ENCODE peak calls at places on chromosome 1, in seven cellular contexts. E is AG04450, Y is neuronal stem cell, U is iPS DF 6.9, K is right lobe of liver, G is DND-41, L is cardiac fibroblast. W is an unnamed sample.
A peak's percentile ranks its signal among the peaks of the same experiment; 100 is the strongest.

GRCh38 chr1:201016211-201016651 is 7.3 kb downstream of the KIF21B start:
- DNase-seq in E (peak; percentile 7), Y (no peak), U (no peak), K (no peak), G (no peak), L (no peak), W (no peak)

GRCh38 chr1:196143602-196144342 is 464.5 kb downstream of the KCNT2 start:
- DNase-seq in E (no peak), Y (no peak), U (no peak), K (peak; percentile 26), G (no peak), L (no peak), W (no peak)

GRCh38 chr1:17869826-17870225 is 114.7 kb downstream of the ACTL8 start:
- DNase-seq in E (no peak), Y (no peak), U (no peak), K (no peak), G (no peak), L (peak; percentile 69), W (no peak)

GRCh38 chr1:246705368-246705767 is 18.8 kb upstream of the SCCPDH start:
- DNase-seq in E (peak; percentile 79), Y (no peak), U (no peak), K (no peak), G (no peak), L (peak; percentile 96), W (no peak)

GRCh38 chr1:202122639-202123335 is at the start of gene GPR37L1:
- DNase-seq in E (no peak), Y (no peak), U (peak; percentile 47), K (peak; percentile 72), G (no peak), L (peak; percentile 64), W (no peak)

GRCh38 chr1:226444901-226445300 is 37.0 kb upstream of the PARP1 start:
- DNase-seq in E (no peak), Y (no peak), U (no peak), K (no peak), G (peak; percentile 76), L (no peak), W (no peak)

GRCh38 chr1:245007686-245008085 is 143.3 kb upstream of the HNRNPU start:
- DNase-seq in E (no peak), Y (no peak), U (no peak), K (no peak), G (no peak), L (no peak), W (no peak)

GRCh38 chr1:184190626-184191025 is 139.1 kb downstream of the TSEN15 start:
- DNase-seq in E (no peak), Y (no peak), U (no peak), K (no peak), G (no peak), L (no peak), W (no peak)

GRCh38 chr1:30273021-30273325 is 450.4 kb downstream of the MATN1 start:
- DNase-seq in E (no peak), Y (no peak), U (no peak), K (no peak), G (no peak), L (no peak), W (no peak)

GRCh38 chr1:19987719-19988118 is 8.3 kb upstream of the PLA2G2A start:
- DNase-seq in E (no peak), Y (no peak), U (no peak), K (no peak), G (no peak), L (no peak), W (no peak)

GRCh38 chr1:2240251-2241156 is 12.4 kb downstream of the SKI start:
- DNase-seq in E (no peak), Y (no peak), U (no peak), K (peak; percentile 91), G (no peak), L (peak; percentile 48), W (peak; percentile 56)

GRCh38 chr1:14924455-14925325 is 228.9 kb upstream of the TMEM51 start:
- DNase-seq in E (no peak), Y (no peak), U (no peak), K (peak; percentile 57), G (peak; percentile 61), L (no peak), W (peak; percentile 86)
- H3K4me3 ChIP-seq in E (peak overlapping the region; percentile 68), Y (peak overlapping the region; percentile 53), U (peak overlapping the region; percentile 27), K (peak overlapping the region; percentile 57), G (peak overlapping the region; percentile 37), L (peak overlapping the region; percentile 65), W (peak overlapping the region; percentile 53)

GRCh38 chr1:247740721-247741120 is 2.3 kb downstream of the OR14K1 start:
- DNase-seq in E (no peak), Y (no peak), U (no peak), K (no peak), G (no peak), L (peak; percentile 61), W (no peak)
- H3K4me3 ChIP-seq in E (no peak overlapping the region), Y (no peak overlapping the region), U (no peak overlapping the region), K (no peak overlapping the region), G (no peak overlapping the region), L (no peak overlapping the region), W (no peak overlapping the region)

GRCh38 chr1:165849336-165850133 is 22.1 kb downstream of the UCK2 start:
- DNase-seq in E (no peak), Y (no peak), U (no peak), K (no peak), G (no peak), L (no peak), W (no peak)

GRCh38 chr1:165852896-165853295 is 25.5 kb downstream of the UCK2 start:
- DNase-seq in E (no peak), Y (no peak), U (no peak), K (no peak), G (peak; percentile 65), L (no peak), W (no peak)

GRCh38 chr1:165854101-165854845 is 26.9 kb downstream of the UCK2 start:
- DNase-seq in E (peak; percentile 74), Y (no peak), U (no peak), K (no peak), G (peak; percentile 74), L (peak; percentile 99), W (no peak)

GRCh38 chr1:165853528-165854075 is 26.2 kb downstream of the UCK2 start:
- DNase-seq in E (no peak), Y (no peak), U (no peak), K (no peak), G (no peak), L (no peak), W (no peak)

GRCh38 chr1:165851034-165851658 is 23.7 kb downstream of the UCK2 start:
- DNase-seq in E (no peak), Y (no peak), U (no peak), K (no peak), G (peak; percentile 91), L (peak; percentile 76), W (no peak)
- H3K4me3 ChIP-seq in E (no peak overlapping the region), Y (no peak overlapping the region), U (no peak overlapping the region), K (no peak overlapping the region), G (no peak overlapping the region), L (no peak overlapping the region), W (no peak overlapping the region)

DNA sequence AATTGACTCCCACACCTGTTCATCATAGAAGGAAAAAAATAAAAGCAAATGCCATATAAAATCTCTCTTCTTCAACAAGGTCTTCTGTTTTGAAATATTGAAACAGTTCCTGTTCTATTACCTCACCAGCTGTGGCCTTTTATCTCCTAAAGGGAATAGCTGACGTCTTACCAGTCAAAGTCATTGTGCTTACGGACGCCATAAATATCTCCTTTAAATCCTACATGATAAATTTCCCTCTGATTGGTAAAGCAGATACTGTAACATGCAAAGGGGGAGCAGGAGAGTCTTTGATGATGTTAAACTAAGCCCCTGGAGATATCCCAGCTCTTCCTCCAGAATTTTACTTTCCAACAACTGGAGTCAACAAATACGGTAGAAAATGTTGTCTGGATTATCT is 168.4 kb downstream of the ZC3H11B start:
- DNase-seq in E (no peak), Y (no peak), U (no peak), K (no peak), G (no peak), L (peak; percentile 24), W (no peak)
- H3K4me3 ChIP-seq in E (no peak overlapping the region), Y (no peak overlapping the region), U (no peak overlapping the region), K (no peak overlapping the region), G (no peak overlapping the region), L (no peak overlapping the region), W (no peak overlapping the region)